ENCODE peak calls at places on chromosomes 11 and 22, in seven cellular contexts. M, X, G, A, Q, N and K are unnamed samples.

GRCh38 chr11:35146074-35146521 is 7.1 kb downstream of the CD44 start:
- DNase-seq in X (no peak), N (no peak), Q (no peak), G (no peak), M (no peak), A (no peak), K (no peak)

GRCh38 chr11:39365809-39366436 is 2093.5 kb downstream of the LRRC4C start:
- DNase-seq in M (no peak), A (no peak), N (no peak), Q (no peak), X (no peak), G (no peak), K (no peak)

GRCh38 chr11:21411114-21411513 is 741.7 kb downstream of the NELL1 start:
- DNase-seq in X (no peak), A (peak; percentile 2), G (no peak), Q (no peak), M (no peak), N (no peak), K (no peak)

GRCh38 chr11:11502303-11502828 is 119.4 kb downstream of the GALNT18 start:
- DNase-seq in Q (no peak), X (no peak), A (no peak), M (no peak), G (no peak), N (no peak), K (no peak)

GRCh38 chr22:20456064-20456721 is 18.6 kb upstream of the SCARF2 start:
- DNase-seq in N (peak; percentile 54), G (peak; percentile 86), A (peak; percentile 68), M (peak; percentile 44), Q (peak; percentile 98), X (peak; percentile 78), K (peak; percentile 90)

GRCh38 chr11:10930224-10930960 is 72.5 kb upstream of the ZBED5 start:
- DNase-seq in N (no peak), X (no peak), Q (no peak), A (no peak), G (no peak), M (no peak), K (no peak)

GRCh38 chr11:71449596-71449995 is 1.4 kb upstream of the DHCR7 start:
- DNase-seq in A (no peak), G (no peak), Q (peak; percentile 27), X (no peak), M (no peak), N (no peak), K (peak; percentile 48)

GRCh38 chr11:75577198-75577597 is 15.1 kb downstream of the SERPINH1 start:
- DNase-seq in M (peak; percentile 40), N (peak; percentile 61), X (peak; percentile 52), G (peak; percentile 88), Q (peak; percentile 85), A (no peak), K (no peak)

GRCh38 chr11:114216804-114217195 is 79.4 kb upstream of the NNMT start:
- DNase-seq in X (no peak), M (no peak), Q (peak; percentile 32), A (no peak), N (no peak), G (no peak), K (no peak)

GRCh38 chr11:10602945-10603344 is 34.5 kb upstream of the LYVE1 start:
- DNase-seq in N (no peak), M (no peak), X (no peak), A (no peak), G (no peak), Q (no peak), K (no peak)

GRCh38 chr11:11065396-11065795 is 207.5 kb upstream of the ZBED5 start:
- DNase-seq in N (no peak), G (no peak), X (no peak), M (no peak), Q (no peak), A (no peak), K (no peak)

GRCh38 chr22:37781434-37782059 is 26.2 kb upstream of the GCAT start:
- DNase-seq in Q (no peak), A (peak; percentile 42), N (no peak), G (no peak), M (no peak), X (no peak), K (no peak)

GRCh38 chr11:14623036-14623435 is 20.6 kb upstream of the PDE3B start:
- DNase-seq in A (no peak), N (no peak), M (no peak), G (no peak), X (no peak), Q (peak; percentile 14), K (no peak)

GRCh38 chr11:126764221-126764620 is 236.3 kb downstream of the KIRREL3 start:
- DNase-seq in Q (no peak), G (no peak), M (no peak), A (no peak), X (no peak), N (no peak), K (no peak)

GRCh38 chr11:134572741-134573675 is 161.0 kb upstream of the B3GAT1 start:
- DNase-seq in Q (no peak), A (no peak), X (no peak), G (peak; percentile 34), N (no peak), M (no peak), K (peak; percentile 46)

GRCh38 chr22:29697853-29698598 is 21.8 kb upstream of the CABP7 start:
- DNase-seq in A (no peak), G (no peak), Q (no peak), X (no peak), M (no peak), N (no peak), K (no peak)

GRCh38 chr22:21937041-21937820 is 15.4 kb downstream of the PPM1F start:
- DNase-seq in X (peak; percentile 62), M (no peak), Q (no peak), N (no peak), A (no peak), G (no peak), K (no peak)

GRCh38 chr11:128420943-128421342 is 166.4 kb downstream of the ETS1 start:
- DNase-seq in X (no peak), G (no peak), A (no peak), M (no peak), N (no peak), Q (no peak), K (no peak)

GRCh38 chr22:20957118-20957690 is 9.9 kb upstream of the AIFM3 start:
- DNase-seq in G (peak; percentile 78), M (no peak), X (peak; percentile 30), Q (no peak), A (no peak), N (peak; percentile 30), K (no peak)

GRCh38 chr11:35145249-35145648 is 6.3 kb downstream of the CD44 start:
- DNase-seq in N (no peak), X (peak; percentile 50), G (no peak), Q (peak; percentile 30), M (no peak), A (no peak), K (no peak)

GRCh38 chr11:43984519-43985385 is 42.3 kb downstream of the C11orf96 start:
- DNase-seq in G (no peak), X (peak; percentile 35), N (peak; percentile 28), M (no peak), Q (no peak), A (peak; percentile 80), K (no peak)
- TF ChIP-seq EP300 in G (no peak), X (peak; percentile 92), N (no peak), M (no peak), Q (no peak), A (no peak), K (peak; percentile 79)

GRCh38 chr22:40889116-40889515 is 27.2 kb upstream of the DNAJB7 start:
- DNase-seq in M (no peak), Q (no peak), N (no peak), A (no peak), X (no peak), G (no peak), K (no peak)

GRCh38 chr22:40890881-40891280 is 29.0 kb upstream of the DNAJB7 start:
- DNase-seq in G (no peak), X (no peak), M (no peak), N (no peak), A (no peak), Q (no peak), K (no peak)

GRCh38 chr22:40898850-40899357 is 37.0 kb upstream of the DNAJB7 start:
- DNase-seq in N (peak; percentile 10), G (no peak), M (no peak), X (no peak), Q (peak; percentile 35), A (peak; percentile 62), K (no peak)

GRCh38 chr22:40894417-40894816 is 32.5 kb upstream of the DNAJB7 start:
- DNase-seq in G (no peak), X (no peak), M (no peak), N (no peak), Q (no peak), A (no peak), K (no peak)
- TF ChIP-seq POLR2A in G (no peak), X (no peak), M (no peak), N (no peak), Q (no peak), A (no peak), K (no peak)

DNA sequence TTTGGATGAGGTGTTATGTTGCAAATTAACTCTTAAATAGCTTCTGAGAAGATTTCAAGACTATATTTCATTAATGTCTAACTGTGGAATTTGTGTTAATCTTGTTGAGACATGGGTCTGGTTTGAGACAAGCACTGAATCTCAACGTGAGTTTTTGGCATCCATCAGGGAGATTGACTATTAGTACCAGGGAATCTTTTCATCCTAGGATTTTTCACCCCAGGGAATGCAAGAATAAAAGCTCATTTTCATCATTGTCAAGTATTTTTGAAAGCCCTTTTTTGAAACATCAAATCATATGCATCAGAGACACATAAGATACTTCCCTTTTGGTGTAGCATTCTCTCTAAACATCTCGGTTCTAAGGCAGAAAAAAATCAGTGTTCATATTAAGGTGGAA is 19.5 kb downstream of the OR5T2 start:
- DNase-seq in M (no peak), A (no peak), N (no peak), G (no peak), X (no peak), Q (no peak), K (no peak)
- TF ChIP-seq EP300 in M (no peak), A (no peak), N (no peak), G (no peak), X (no peak), Q (no peak), K (no peak)

GRCh38 chr11:61827573-61828378 is at the start of gene FADS2:
- DNase-seq in G (peak; percentile 91), X (peak; percentile 57), Q (no peak), M (peak; percentile 78), A (peak; percentile 55), N (peak; percentile 87), K (peak; percentile 92)

GRCh38 chr11:61826930-61827572 is 1.0 kb upstream of the FADS2 start:
- DNase-seq in A (no peak), X (no peak), N (no peak), Q (no peak), M (no peak), G (peak; percentile 54), K (no peak)

GRCh38 chr11:61829806-61830205 is 1.7 kb downstream of the FADS2 start:
- DNase-seq in N (no peak), Q (no peak), M (no peak), X (no peak), A (no peak), G (no peak), K (no peak)

GRCh38 chr11:61828629-61829407 is 718 bp downstream of the FADS2 start:
- DNase-seq in M (no peak), N (peak; percentile 75), X (no peak), A (no peak), G (peak; percentile 73), Q (no peak), K (peak; percentile 74)

DNA sequence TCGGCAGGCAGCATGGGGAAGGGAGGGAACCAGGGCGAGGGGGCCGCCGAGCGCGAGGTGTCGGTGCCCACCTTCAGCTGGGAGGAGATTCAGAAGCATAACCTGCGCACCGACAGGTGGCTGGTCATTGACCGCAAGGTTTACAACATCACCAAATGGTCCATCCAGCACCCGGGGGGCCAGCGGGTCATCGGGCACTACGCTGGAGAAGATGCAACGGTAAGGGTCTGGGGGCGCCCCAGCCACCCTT is 204 bp downstream of the FADS2 start:
- DNase-seq in G (no peak), A (no peak), N (no peak), Q (no peak), X (no peak), M (no peak), K (no peak)
- TF ChIP-seq POLR2A in G (no peak), A (no peak), N (no peak), Q (no peak), X (no peak), M (no peak), K (no peak)